ENCODE peak calls at places on chromosomes 3 and 15, in six cellular contexts. One of them, this sample, is unnamed.

GRCh38 chr3:55296035-55296434 is 191.1 kb downstream of the WNT5A start:
- DNase-seq in B cell: no peak
- DNase-seq in GM23338: no peak
- DNase-seq in activated gamma-delta T cell treated with Interleukin-2 at 50 U/mL for 16 hours: no peak
- DNase-seq in occipital lobe: no peak
- DNase-seq in stimulated activated CD4-positive, alpha-beta T cell treated with anti-CD3 and anti-CD28 coated beads, Interleukin-15, amount 100 ng/mL, for 24 hours: no peak
- DNase-seq in this sample: no peak

GRCh38 chr3:195899701-195900425 is 8.5 kb downstream of the TNK2 start:
- DNase-seq in activated gamma-delta T cell treated with Interleukin-2 at 50 U/mL for 16 hours: no peak
- DNase-seq in stimulated activated CD4-positive, alpha-beta T cell treated with anti-CD3 and anti-CD28 coated beads, Interleukin-15, amount 100 ng/mL, for 24 hours: no peak
- DNase-seq in B cell: no peak
- DNase-seq in GM23338: no peak
- DNase-seq in occipital lobe: no peak
- DNase-seq in this sample: no peak

GRCh38 chr3:88025001-88025552 is 33.7 kb downstream of the CGGBP1 start:
- DNase-seq in B cell: no peak
- DNase-seq in stimulated activated CD4-positive, alpha-beta T cell treated with anti-CD3 and anti-CD28 coated beads, Interleukin-15, amount 100 ng/mL, for 24 hours: no peak
- DNase-seq in activated gamma-delta T cell treated with Interleukin-2 at 50 U/mL for 16 hours: no peak
- DNase-seq in occipital lobe: no peak
- DNase-seq in GM23338: no peak
- DNase-seq in this sample: no peak

GRCh38 chr3:120648290-120648689 is 33.7 kb downstream of the HGD start:
- DNase-seq in B cell: no peak
- DNase-seq in occipital lobe: no peak
- DNase-seq in activated gamma-delta T cell treated with Interleukin-2 at 50 U/mL for 16 hours: no peak
- DNase-seq in stimulated activated CD4-positive, alpha-beta T cell treated with anti-CD3 and anti-CD28 coated beads, Interleukin-15, amount 100 ng/mL, for 24 hours: no peak
- DNase-seq in GM23338: no peak
- DNase-seq in this sample: no peak

GRCh38 chr3:149473314-149473990 is 1.0 kb upstream of the TM4SF4 start:
- DNase-seq in occipital lobe: no peak
- DNase-seq in activated gamma-delta T cell treated with Interleukin-2 at 50 U/mL for 16 hours: no peak
- DNase-seq in stimulated activated CD4-positive, alpha-beta T cell treated with anti-CD3 and anti-CD28 coated beads, Interleukin-15, amount 100 ng/mL, for 24 hours: no peak
- DNase-seq in B cell: no peak
- DNase-seq in GM23338: peak; percentile 32
- DNase-seq in this sample: no peak

GRCh38 chr3:17151598-17152373 is 267.0 kb downstream of the PLCL2 start:
- DNase-seq in stimulated activated CD4-positive, alpha-beta T cell treated with anti-CD3 and anti-CD28 coated beads, Interleukin-15, amount 100 ng/mL, for 24 hours: peak; percentile 91
- DNase-seq in activated gamma-delta T cell treated with Interleukin-2 at 50 U/mL for 16 hours: peak; percentile 83
- DNase-seq in occipital lobe: no peak
- DNase-seq in GM23338: no peak
- DNase-seq in B cell: peak; percentile 39
- DNase-seq in this sample: peak; percentile 42

GRCh38 chr3:50248387-50248786 is 12.4 kb downstream of the GNAI2 start:
- DNase-seq in activated gamma-delta T cell treated with Interleukin-2 at 50 U/mL for 16 hours: no peak
- DNase-seq in occipital lobe: no peak
- DNase-seq in stimulated activated CD4-positive, alpha-beta T cell treated with anti-CD3 and anti-CD28 coated beads, Interleukin-15, amount 100 ng/mL, for 24 hours: no peak
- DNase-seq in GM23338: no peak
- DNase-seq in B cell: no peak
- DNase-seq in this sample: no peak

GRCh38 chr3:47433796-47434195 is 41.9 kb downstream of the SCAP start:
- DNase-seq in stimulated activated CD4-positive, alpha-beta T cell treated with anti-CD3 and anti-CD28 coated beads, Interleukin-15, amount 100 ng/mL, for 24 hours: no peak
- DNase-seq in activated gamma-delta T cell treated with Interleukin-2 at 50 U/mL for 16 hours: no peak
- DNase-seq in B cell: no peak
- DNase-seq in occipital lobe: no peak
- DNase-seq in GM23338: no peak
- DNase-seq in this sample: no peak

GRCh38 chr3:159782724-159783421 is 205.8 kb upstream of the IL12A start:
- DNase-seq in GM23338: no peak
- DNase-seq in activated gamma-delta T cell treated with Interleukin-2 at 50 U/mL for 16 hours: no peak
- DNase-seq in stimulated activated CD4-positive, alpha-beta T cell treated with anti-CD3 and anti-CD28 coated beads, Interleukin-15, amount 100 ng/mL, for 24 hours: no peak
- DNase-seq in B cell: no peak
- DNase-seq in occipital lobe: no peak
- DNase-seq in this sample: no peak

GRCh38 chr3:128906031-128906803 is 26.8 kb downstream of the ACAD9 start:
- DNase-seq in activated gamma-delta T cell treated with Interleukin-2 at 50 U/mL for 16 hours: no peak
- DNase-seq in occipital lobe: no peak
- DNase-seq in stimulated activated CD4-positive, alpha-beta T cell treated with anti-CD3 and anti-CD28 coated beads, Interleukin-15, amount 100 ng/mL, for 24 hours: no peak
- DNase-seq in GM23338: no peak
- DNase-seq in B cell: peak; percentile 30
- DNase-seq in this sample: no peak

GRCh38 chr3:78221796-78222195 is 1181.9 kb downstream of the ROBO2 start:
- DNase-seq in stimulated activated CD4-positive, alpha-beta T cell treated with anti-CD3 and anti-CD28 coated beads, Interleukin-15, amount 100 ng/mL, for 24 hours: no peak
- DNase-seq in GM23338: no peak
- DNase-seq in activated gamma-delta T cell treated with Interleukin-2 at 50 U/mL for 16 hours: no peak
- DNase-seq in B cell: no peak
- DNase-seq in occipital lobe: no peak
- DNase-seq in this sample: no peak

GRCh38 chr3:11096266-11097135 is 57.8 kb upstream of the HRH1 start:
- DNase-seq in GM23338: peak; percentile 63
- DNase-seq in occipital lobe: peak; percentile 87
- DNase-seq in stimulated activated CD4-positive, alpha-beta T cell treated with anti-CD3 and anti-CD28 coated beads, Interleukin-15, amount 100 ng/mL, for 24 hours: peak; percentile 90
- DNase-seq in activated gamma-delta T cell treated with Interleukin-2 at 50 U/mL for 16 hours: peak; percentile 22
- DNase-seq in B cell: no peak
- DNase-seq in this sample: no peak

GRCh38 chr3:81395739-81396138 is 365.7 kb downstream of the GBE1 start:
- DNase-seq in occipital lobe: no peak
- DNase-seq in GM23338: peak; percentile 62
- DNase-seq in stimulated activated CD4-positive, alpha-beta T cell treated with anti-CD3 and anti-CD28 coated beads, Interleukin-15, amount 100 ng/mL, for 24 hours: no peak
- DNase-seq in B cell: no peak
- DNase-seq in activated gamma-delta T cell treated with Interleukin-2 at 50 U/mL for 16 hours: no peak
- DNase-seq in this sample: no peak

GRCh38 chr15:100713163-100713867 is 110.9 kb downstream of the ASB7 start:
- DNase-seq in B cell: no peak
- DNase-seq in GM23338: no peak
- DNase-seq in occipital lobe: no peak
- DNase-seq in activated gamma-delta T cell treated with Interleukin-2 at 50 U/mL for 16 hours: no peak
- DNase-seq in stimulated activated CD4-positive, alpha-beta T cell treated with anti-CD3 and anti-CD28 coated beads, Interleukin-15, amount 100 ng/mL, for 24 hours: no peak
- DNase-seq in this sample: no peak

GRCh38 chr15:69595009-69595825 is 142.6 kb downstream of the RPLP1 start:
- DNase-seq in B cell: no peak
- DNase-seq in activated gamma-delta T cell treated with Interleukin-2 at 50 U/mL for 16 hours: no peak
- DNase-seq in GM23338: no peak
- DNase-seq in stimulated activated CD4-positive, alpha-beta T cell treated with anti-CD3 and anti-CD28 coated beads, Interleukin-15, amount 100 ng/mL, for 24 hours: no peak
- DNase-seq in occipital lobe: no peak
- DNase-seq in this sample: no peak

This sample was measured in GM12892.